ENCODE peak calls at places on chromosomes 3 and 15, in nine cellular contexts. C is stimulated activated CD4-positive, alpha-beta T cell treated with anti-CD3 and anti-CD28 coated beads, Interleukin-4, amount 100 ng/mL, for 1 hour; H is NCI-H1417; G is CD8-positive, alpha-beta memory T cell; V is stimulated activated effector memory CD8-positive, alpha-beta T cell treated with anti-CD3 and anti-CD28 coated beads, Interleukin-12 subunit alpha, Interleukin-12 subunit beta, amount 100 ng/mL, for 72 hours; D is AG08395; W is CD4-positive, alpha-beta T cell; N is NCI-H82; P is T follicular helper cell. Y is an unnamed sample.

GRCh38 chr3:112980080-112980479 is 5.2 kb upstream of the CD200R1 start:
- DNase-seq in C (no peak), H (no peak), G (no peak), V (no peak), D (no peak), W (no peak), N (no peak), P (no peak), Y (no peak)

GRCh38 chr3:150114873-150115570 is 144.3 kb upstream of the PFN2 start:
- DNase-seq in C (no peak), H (peak; percentile 39), G (no peak), V (no peak), D (peak; percentile 46), W (no peak), N (no peak), P (no peak), Y (no peak)

GRCh38 chr3:103085465-103085864 is 650.6 kb downstream of the ZPLD1 start:
- DNase-seq in C (no peak), H (no peak), G (no peak), V (no peak), D (no peak), W (no peak), N (no peak), P (no peak), Y (no peak)

GRCh38 chr3:77320514-77320913 is 280.6 kb downstream of the ROBO2 start:
- DNase-seq in C (no peak), H (no peak), G (no peak), V (no peak), D (no peak), W (no peak), N (peak; percentile 37), P (no peak), Y (peak; percentile 21)

GRCh38 chr3:186073641-186074040 is 35.2 kb downstream of the ETV5 start:
- DNase-seq in C (no peak), H (no peak), G (no peak), V (no peak), D (no peak), W (no peak), N (no peak), P (no peak), Y (no peak)

GRCh38 chr3:62688050-62688449 is 187.2 kb downstream of the CADPS start:
- DNase-seq in C (no peak), H (no peak), G (no peak), V (no peak), D (no peak), W (no peak), N (no peak), P (no peak), Y (no peak)

GRCh38 chr3:13062647-13063046 is 10.6 kb downstream of the IQSEC1 start:
- DNase-seq in C (no peak), H (no peak), G (no peak), V (no peak), D (no peak), W (no peak), N (no peak), P (no peak), Y (no peak)

GRCh38 chr3:105365536-105366301 is 990 bp upstream of the ALCAM start:
- DNase-seq in C (no peak), H (peak; percentile 77), G (peak; percentile 3), V (no peak), D (no peak), W (no peak), N (peak; percentile 62), P (no peak), Y (peak; percentile 94)

GRCh38 chr15:90414408-90415028 is 26.5 kb downstream of the IQGAP1 start:
- DNase-seq in C (no peak), H (no peak), G (no peak), V (no peak), D (peak; percentile 76), W (no peak), N (no peak), P (no peak), Y (no peak)

GRCh38 chr15:22259881-22260421 is 179.6 kb downstream of the OR4M2 start:
- DNase-seq in C (no peak), H (no peak), G (no peak), V (no peak), D (no peak), W (no peak), N (no peak), P (no peak), Y (no peak)

GRCh38 chr3:4322635-4323034 is 19.5 kb downstream of the SETMAR start:
- DNase-seq in C (no peak), H (no peak), G (no peak), V (no peak), D (peak; percentile 43), W (no peak), N (no peak), P (no peak), Y (no peak)

GRCh38 chr15:28989239-28989830 is 103.6 kb downstream of the APBA2 start:
- DNase-seq in C (no peak), H (peak; percentile 23), G (no peak), V (no peak), D (no peak), W (no peak), N (peak; percentile 30), P (no peak), Y (no peak)

GRCh38 chr15:52163321-52164190 is 27.6 kb downstream of the GNB5 start:
- DNase-seq in C (peak; percentile 8), H (no peak), G (no peak), V (no peak), D (no peak), W (peak; percentile 8), N (peak; percentile 75), P (no peak), Y (peak; percentile 1)

GRCh38 chr3:106176734-106177133 is 307.9 kb upstream of the CBLB start:
- DNase-seq in C (peak; percentile 25), H (no peak), G (peak; percentile 1), V (peak; percentile 25), D (no peak), W (peak; percentile 10), N (no peak), P (peak; percentile 7), Y (no peak)

GRCh38 chr15:32872606-32873291 is 154.9 kb downstream of the GREM1 start:
- DNase-seq in C (no peak), H (no peak), G (no peak), V (no peak), D (no peak), W (no peak), N (peak; percentile 9), P (no peak), Y (no peak)

GRCh38 chr15:87500240-87500639 is 756.3 kb downstream of the NTRK3 start:
- DNase-seq in C (no peak), H (peak; percentile 95), G (no peak), V (no peak), D (no peak), W (no peak), N (no peak), P (no peak), Y (no peak)